ENCODE peak calls at places on chromosomes 1 and 21, in six cellular contexts. B is fibroblast of lung, Y is Caki2, E is foreskin fibroblast, Z is tibial nerve, A is T47D. N is an unnamed sample.

GRCh38 chr1:200982071-200982945 is 41.2 kb downstream of the KIF21B start:
- DNase-seq in Z (no peak), E (no peak), B (peak; percentile 32), A (no peak), Y (no peak), N (no peak)

GRCh38 chr21:43880111-43880985 is 15.3 kb downstream of the AGPAT3 start:
- DNase-seq in Y (no peak), B (no peak), E (no peak), A (no peak), Z (no peak), N (no peak)

GRCh38 chr1:160115545-160116276 is at the start of gene ATP1A2:
- DNase-seq in B (peak; percentile 39), E (no peak), Y (no peak), A (no peak), Z (no peak), N (no peak)

GRCh38 chr1:63799810-63800209 is 26.0 kb downstream of the ROR1 start:
- DNase-seq in Z (no peak), B (peak; percentile 51), A (no peak), E (peak; percentile 87), Y (no peak), N (peak; percentile 51)

GRCh38 chr1:53220171-53220961 is at the start of gene CZIB:
- DNase-seq in E (peak; percentile 88), Z (peak; percentile 91), Y (peak; percentile 92), B (peak; percentile 90), A (peak; percentile 54), N (peak; percentile 95)

GRCh38 chr1:210647406-210648333 is 319.0 kb downstream of the HHAT start:
- DNase-seq in B (peak; percentile 45), E (no peak), Z (no peak), A (no peak), Y (no peak), N (no peak)

GRCh38 chr1:51168266-51168845 is 66.3 kb downstream of the C1orf185 start:
- DNase-seq in Z (no peak), B (no peak), A (no peak), E (peak; percentile 12), Y (no peak), N (no peak)

GRCh38 chr1:38474738-38475623 is 384.6 kb downstream of the RRAGC start:
- DNase-seq in Y (no peak), Z (no peak), A (no peak), B (no peak), E (no peak), N (no peak)

GRCh38 chr1:186828612-186829542 is at the start of gene PLA2G4A:
- DNase-seq in A (peak; percentile 23), Z (peak; percentile 57), E (peak; percentile 54), Y (peak; percentile 82), B (peak; percentile 82), N (peak; percentile 23)

GRCh38 chr1:201404016-201404598 is 5.0 kb upstream of the LAD1 start:
- DNase-seq in Y (no peak), E (no peak), B (no peak), A (no peak), Z (no peak), N (no peak)

GRCh38 chr1:211566431-211567025 is 12.4 kb downstream of the SLC30A1 start:
- DNase-seq in A (no peak), E (no peak), B (no peak), Y (no peak), Z (no peak), N (no peak)

GRCh38 chr1:18922319-18922726 is 20.0 kb upstream of the ALDH4A1 start:
- DNase-seq in A (peak; percentile 48), Z (peak; percentile 83), B (peak; percentile 91), E (peak; percentile 86), Y (no peak), N (peak; percentile 96)

GRCh38 chr21:30268608-30269197 is 14.0 kb downstream of the KRTAP24-1 start:
- DNase-seq in B (no peak), E (no peak), Z (no peak), A (no peak), Y (no peak), N (no peak)

GRCh38 chr1:181604482-181604881 is 121.2 kb downstream of the CACNA1E start:
- DNase-seq in Z (no peak), E (no peak), Y (no peak), A (no peak), B (no peak), N (no peak)

GRCh38 chr1:233714631-233715217 is 100.8 kb downstream of the KCNK1 start:
- DNase-seq in A (no peak), B (no peak), Z (no peak), E (no peak), Y (no peak), N (no peak)

GRCh38 chr1:81158592-81158991 is 642.1 kb upstream of the ADGRL2 start:
- DNase-seq in B (peak; percentile 63), Y (no peak), E (peak; percentile 40), Z (no peak), A (no peak), N (no peak)

GRCh38 chr1:6476483-6476882 is 10.5 kb upstream of the TNFRSF25 start:
- DNase-seq in A (no peak), B (no peak), Y (no peak), E (no peak), Z (no peak), N (no peak)

GRCh38 chr1:86758570-86758969 is 54.2 kb downstream of the SH3GLB1 start:
- DNase-seq in Z (no peak), Y (no peak), B (no peak), A (no peak), E (no peak), N (no peak)

N was measured in uterus.